ENCODE peak calls at places on chromosome 21, in eight cellular contexts. D, Y, V, E, Z, Q, C and R are unnamed samples.

GRCh38 chr21:33645730-33646129 is 3.4 kb downstream of the ITSN1 start:
- DNase-seq in Q (no peak), Z (no peak), D (no peak), Y (no peak), E (no peak), C (no peak), V (no peak), R (no peak)

GRCh38 chr21:46057710-46058241 is 40.1 kb upstream of the COL6A2 start:
- DNase-seq in Z (no peak), Y (no peak), E (no peak), V (no peak), C (no peak), D (no peak), Q (no peak), R (no peak)

GRCh38 chr21:45829566-45830147 is 151.9 kb upstream of the COL6A1 start:
- DNase-seq in Q (no peak), V (no peak), Y (no peak), Z (no peak), C (no peak), D (no peak), E (no peak), R (no peak)

GRCh38 chr21:28790335-28790734 is 202.3 kb downstream of the LTN1 start:
- DNase-seq in V (no peak), Q (no peak), D (no peak), C (no peak), E (no peak), Z (no peak), Y (no peak), R (no peak)

GRCh38 chr21:36699546-36700294 is 805 bp downstream of the SIM2 start:
- DNase-seq in V (no peak), C (no peak), E (no peak), Y (no peak), D (no peak), Q (no peak), Z (no peak), R (no peak)

GRCh38 chr21:33936221-33937038 is 20.8 kb upstream of the ATP5PO start:
- DNase-seq in Q (peak), Z (no peak), D (no peak), Y (peak), V (no peak), C (no peak), E (no peak), R (peak)

GRCh38 chr21:42745511-42746239 is 92.3 kb downstream of the PDE9A start:
- DNase-seq in E (no peak), Z (no peak), C (no peak), Q (no peak), V (no peak), D (no peak), Y (no peak), R (no peak)

GRCh38 chr21:31895069-31895851 is 22.4 kb downstream of the HUNK start:
- DNase-seq in D (no peak), C (no peak), Y (no peak), E (no peak), Q (peak), Z (no peak), V (no peak), R (no peak)

GRCh38 chr21:39018730-39019129 is 164.5 kb downstream of the PSMG1 start:
- DNase-seq in Q (no peak), Y (no peak), E (no peak), C (no peak), D (no peak), Z (no peak), V (no peak), R (no peak)

GRCh38 chr21:34187935-34188334 is 114.6 kb downstream of the MRPS6 start:
- DNase-seq in V (no peak), C (no peak), Q (peak), D (no peak), E (no peak), Z (no peak), Y (no peak), R (no peak)

GRCh38 chr21:24272527-24272938 is 1334.7 kb downstream of the MRPL39 start:
- DNase-seq in Y (no peak), C (no peak), Q (no peak), D (no peak), Z (no peak), E (no peak), V (no peak), R (no peak)

GRCh38 chr21:16454371-16454770 is 724.6 kb downstream of the USP25 start:
- DNase-seq in C (no peak), Z (no peak), Q (peak), Y (no peak), V (no peak), D (no peak), E (peak), R (no peak)

GRCh38 chr21:45545236-45545570 is 3.0 kb upstream of the SLC19A1 start:
- DNase-seq in Z (no peak), V (no peak), C (no peak), D (no peak), Q (no peak), E (no peak), Y (no peak), R (no peak)

GRCh38 chr21:16323586-16323985 is 593.8 kb downstream of the USP25 start:
- DNase-seq in Z (no peak), Y (no peak), E (no peak), D (peak), V (no peak), C (no peak), Q (no peak), R (no peak)

GRCh38 chr21:33230518-33231324 is 983 bp downstream of the IFNAR2 start:
- DNase-seq in Q (peak), V (no peak), E (peak), C (peak), Z (peak), Y (no peak), D (peak), R (peak)

GRCh38 chr21:35401476-35401875 is 352.4 kb upstream of the RUNX1 start:
- DNase-seq in V (no peak), E (peak), Z (no peak), D (peak), Q (peak), C (no peak), Y (no peak), R (no peak)

GRCh38 chr21:44819283-44820243 is 1.7 kb upstream of the SUMO3 start:
- DNase-seq in V (no peak), Z (no peak), D (no peak), E (no peak), C (no peak), Q (no peak), Y (no peak), R (no peak)

GRCh38 chr21:39084979-39085729 is 98.1 kb downstream of the PSMG1 start:
- DNase-seq in D (no peak), E (no peak), C (no peak), Y (no peak), V (no peak), Q (no peak), Z (no peak), R (no peak)

GRCh38 chr21:26965567-26966359 is 1.1 kb downstream of the ADAMTS5 start:
- DNase-seq in D (peak), V (no peak), Y (no peak), Z (no peak), Q (peak), E (no peak), C (no peak), R (no peak)

GRCh38 chr21:34844924-34845238 is 176.1 kb downstream of the CLIC6 start:
- DNase-seq in V (no peak), Y (no peak), D (no peak), Z (no peak), Q (no peak), C (no peak), E (no peak), R (no peak)

GRCh38 chr21:29295066-29295650 is 3.6 kb upstream of the BACH1 start:
- DNase-seq in E (no peak), Q (no peak), Y (no peak), C (no peak), D (no peak), V (no peak), Z (no peak), R (peak)

GRCh38 chr21:24910591-24910990 is 696.7 kb downstream of the MRPL39 start:
- DNase-seq in Q (no peak), D (no peak), Z (no peak), E (no peak), Y (no peak), C (no peak), V (no peak), R (no peak)

GRCh38 chr21:23402929-23403520 is 2204.3 kb downstream of the MRPL39 start:
- DNase-seq in E (no peak), Y (no peak), Z (no peak), C (no peak), V (no peak), D (no peak), Q (no peak), R (no peak)

GRCh38 chr21:40333731-40334130 is 466.5 kb downstream of the PCP4 start:
- DNase-seq in C (no peak), D (no peak), Z (no peak), V (no peak), E (no peak), Q (no peak), Y (no peak), R (no peak)

GRCh38 chr21:28215214-28215954 is 777.3 kb downstream of the LTN1 start:
- DNase-seq in E (peak), Q (peak), Z (no peak), Y (no peak), D (peak), V (no peak), C (no peak), R (no peak)

GRCh38 chr21:33024278-33025103 is 1.2 kb upstream of the OLIG2 start:
- DNase-seq in V (no peak), C (no peak), Q (no peak), Y (no peak), D (no peak), Z (no peak), E (no peak), R (no peak)

GRCh38 chr21:14383596-14384210 is 757 bp upstream of the HSPA13 start:
- DNase-seq in V (no peak), D (no peak), Q (peak), Y (no peak), Z (no peak), C (no peak), E (peak), R (no peak)

GRCh38 chr21:16117851-16118592 is 388.2 kb downstream of the USP25 start:
- DNase-seq in Q (peak), Z (no peak), D (peak), C (peak), Y (no peak), E (peak), V (no peak), R (no peak)

GRCh38 chr21:37983336-37984095 is 67.3 kb upstream of the KCNJ6 start:
- DNase-seq in Z (no peak), Y (no peak), D (peak), V (no peak), E (peak), C (no peak), Q (no peak), R (no peak)

GRCh38 chr21:38769253-38769780 is 36.4 kb upstream of the ETS2 start:
- DNase-seq in Q (no peak), D (peak), E (peak), Z (no peak), C (no peak), Y (no peak), V (no peak), R (no peak)

GRCh38 chr21:34336756-34337391 is 26.9 kb upstream of the KCNE2 start:
- DNase-seq in Y (no peak), Z (no peak), Q (peak), E (no peak), C (no peak), V (no peak), D (peak), R (no peak)

GRCh38 chr21:44352253-44352860 is 1.1 kb upstream of the TRPM2 start:
- DNase-seq in V (no peak), Z (no peak), D (no peak), E (no peak), Q (no peak), Y (no peak), C (no peak), R (no peak)